ENCODE peak calls at places on chromosomes 3 and 15, in six cellular contexts. I is IMR-90, D is H9, T is H1, Q is neuronal stem cell, Y is mesenchymal stem cell. R is an unnamed sample.

GRCh38 chr15:78739996-78740903 is 71.0 kb downstream of the ADAMTS7 start:
- DNase-seq in I (peak), D (peak), T (no peak), Q (peak), Y (peak), R (peak)

GRCh38 chr15:73368301-73369072 is at the start of gene HCN4:
- DNase-seq in I (no peak), D (peak), T (no peak), Q (peak), Y (no peak), R (no peak)

GRCh38 chr3:105394177-105394576 is 27.5 kb downstream of the ALCAM start:
- DNase-seq in I (no peak), D (peak), T (no peak), Q (no peak), Y (peak), R (peak)

GRCh38 chr3:8499181-8499611 is 2.4 kb upstream of the LMCD1 start:
- DNase-seq in I (no peak), D (peak), T (peak), Q (peak), Y (no peak), R (peak)

GRCh38 chr3:190984502-190985244 is 122.2 kb upstream of the GMNC start:
- DNase-seq in I (no peak), D (no peak), T (no peak), Q (no peak), Y (no peak), R (no peak)

GRCh38 chr3:66098436-66098835 is 59.7 kb upstream of the MAGI1 start:
- DNase-seq in I (peak), D (no peak), T (no peak), Q (no peak), Y (no peak), R (no peak)

GRCh38 chr3:43286886-43287301 is 554 bp downstream of the SNRK start:
- DNase-seq in I (no peak), D (no peak), T (no peak), Q (no peak), Y (peak), R (peak)

GRCh38 chr3:184629555-184630160 is 68.1 kb downstream of the EPHB3 start:
- DNase-seq in I (no peak), D (peak), T (peak), Q (no peak), Y (no peak), R (no peak)

GRCh38 chr3:105868450-105868744 is 415 bp downstream of the CBLB start:
- DNase-seq in I (peak), D (peak), T (no peak), Q (peak), Y (peak), R (peak)

GRCh38 chr3:62497156-62497555 is 123.8 kb upstream of the FEZF2 start:
- DNase-seq in I (no peak), D (no peak), T (no peak), Q (no peak), Y (no peak), R (no peak)

GRCh38 chr15:28884151-28884940 is 1.4 kb upstream of the APBA2 start:
- DNase-seq in I (no peak), D (no peak), T (no peak), Q (no peak), Y (no peak), R (no peak)

GRCh38 chr15:28887344-28888174 is 1.8 kb downstream of the APBA2 start:
- DNase-seq in I (no peak), D (no peak), T (no peak), Q (no peak), Y (peak), R (no peak)

GRCh38 chr15:28885630-28886430 is at the start of gene APBA2:
- DNase-seq in I (peak), D (peak), T (no peak), Q (no peak), Y (peak), R (peak)

GRCh38 chr15:28886431-28887343 is 913 bp downstream of the APBA2 start:
- DNase-seq in I (no peak), D (no peak), T (no peak), Q (no peak), Y (peak), R (no peak)

GRCh38 chr15:28885289-28885629 is 515 bp upstream of the APBA2 start:
- DNase-seq in I (no peak), D (no peak), T (no peak), Q (no peak), Y (no peak), R (no peak)
- H3K18ac ChIP-seq in I (no peak), D (no peak), T (peak), Q (peak), Y (peak), R (no peak)

GRCh38 chr3:140233702-140234101 is 298.7 kb downstream of the CLSTN2 start:
- DNase-seq in I (no peak), D (no peak), T (no peak), Q (no peak), Y (no peak), R (no peak)
- H3K14ac ChIP-seq in I (no peak), D (no peak), T (no peak), Q (no peak), Y (no peak), R (no peak)

DNA sequence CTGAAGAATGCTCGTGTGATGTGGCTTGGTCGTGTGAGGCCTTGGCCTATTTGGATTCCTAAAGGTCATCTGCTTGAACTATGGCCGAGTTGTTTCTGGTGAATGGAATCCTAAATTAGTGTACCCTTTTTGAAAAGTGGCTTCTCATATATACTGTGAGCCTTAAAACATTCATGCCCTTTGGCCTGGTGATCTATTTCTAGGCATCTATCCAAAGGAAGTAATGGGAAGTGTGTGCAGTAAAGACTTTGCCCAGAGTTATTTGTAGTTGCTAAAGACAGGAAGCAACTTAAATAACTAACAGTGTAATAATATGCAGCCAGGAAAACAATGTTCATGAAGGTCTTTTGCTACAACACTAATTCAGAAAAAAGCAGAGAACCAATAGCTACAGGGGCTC is 3.0 kb downstream of the DGKG start:
- DNase-seq in I (no peak), D (no peak), T (no peak), Q (no peak), Y (no peak), R (no peak)
- H4K8ac ChIP-seq in I (no peak), D (no peak), T (no peak), Q (no peak), Y (no peak), R (no peak)

DNA sequence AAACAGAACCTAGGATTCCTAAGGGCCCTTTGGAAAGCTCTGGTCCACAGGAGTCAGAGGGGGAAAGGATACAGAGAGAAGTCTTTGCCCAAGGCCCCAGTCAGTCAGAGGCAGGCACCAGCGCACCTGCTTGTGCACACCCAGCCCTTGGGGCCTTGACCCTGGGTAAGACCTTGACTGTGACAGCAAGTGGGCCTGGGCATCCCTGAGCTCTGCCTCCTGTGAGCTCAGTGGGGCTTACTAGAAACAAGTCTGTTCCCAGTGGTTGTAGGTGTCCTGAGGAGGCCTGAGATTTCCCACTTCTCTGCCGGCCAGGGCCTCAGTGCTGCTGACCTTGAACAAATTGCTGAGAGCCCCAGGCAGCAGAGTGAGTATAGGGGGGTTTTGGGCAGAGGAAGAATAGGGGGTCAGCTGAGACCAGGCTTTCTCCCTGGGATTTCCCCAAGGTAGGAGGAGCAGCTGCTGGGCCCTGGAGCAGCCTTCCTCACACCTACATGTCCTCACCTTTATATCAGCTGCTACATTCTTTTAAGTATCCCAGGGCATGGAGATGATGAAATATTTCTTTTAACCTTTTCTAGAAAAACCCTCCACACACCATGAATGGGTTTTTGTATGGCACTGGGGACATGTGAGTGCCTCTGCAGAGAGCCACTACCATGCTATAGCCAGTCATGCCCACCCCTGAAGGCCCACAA is 9.7 kb upstream of the DAG1 start:
- DNase-seq in I (no peak), D (no peak), T (no peak), Q (no peak), Y (no peak), R (peak)
- H3K18ac ChIP-seq in I (no peak), D (peak), T (peak), Q (peak), Y (no peak), R (peak)

GRCh38 chr15:65939901-65940617 is 70.8 kb downstream of the RAB11A start:
- DNase-seq in I (peak), D (no peak), T (no peak), Q (no peak), Y (peak), R (peak)
- H3K14ac ChIP-seq in I (no peak), D (no peak), T (no peak), Q (no peak), Y (no peak), R (no peak)

DNA sequence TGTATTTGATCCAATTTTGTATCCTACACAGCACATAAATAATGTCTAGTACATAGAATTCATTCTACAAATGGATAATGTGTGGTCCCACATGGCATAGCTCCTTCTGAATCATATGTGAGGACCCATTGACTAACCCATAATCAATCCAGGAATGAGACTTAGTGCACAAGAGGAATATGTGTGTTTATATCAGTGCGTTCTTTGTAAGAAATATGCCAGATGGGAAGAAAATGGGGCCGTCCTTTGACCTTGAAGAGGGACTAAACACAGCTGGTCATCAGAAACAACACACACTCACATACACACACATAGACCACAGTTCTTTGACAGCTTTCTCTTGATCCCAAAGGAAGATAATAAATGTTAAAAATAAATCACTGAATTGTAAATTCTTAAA is 282.7 kb upstream of the SEMA6D start:
- DNase-seq in I (peak), D (no peak), T (no peak), Q (no peak), Y (peak), R (no peak)
- H4K8ac ChIP-seq in I (peak), D (no peak), T (no peak), Q (no peak), Y (no peak), R (no peak)

GRCh38 chr3:64359735-64360134 is 134.5 kb upstream of the PRICKLE2 start:
- DNase-seq in I (no peak), D (no peak), T (no peak), Q (no peak), Y (no peak), R (no peak)

GRCh38 chr3:64355473-64355872 is 130.2 kb upstream of the PRICKLE2 start:
- DNase-seq in I (peak), D (no peak), T (no peak), Q (no peak), Y (peak), R (no peak)

GRCh38 chr3:64358176-64358575 is 132.9 kb upstream of the PRICKLE2 start:
- DNase-seq in I (no peak), D (no peak), T (no peak), Q (no peak), Y (no peak), R (no peak)

GRCh38 chr3:64358853-64359252 is 133.6 kb upstream of the PRICKLE2 start:
- DNase-seq in I (no peak), D (no peak), T (no peak), Q (no peak), Y (no peak), R (no peak)

GRCh38 chr3:64357481-64357880 is 132.2 kb upstream of the PRICKLE2 start:
- DNase-seq in I (no peak), D (no peak), T (no peak), Q (no peak), Y (no peak), R (no peak)
- H3K18ac ChIP-seq in I (no peak), D (no peak), T (no peak), Q (no peak), Y (no peak), R (no peak)

GRCh38 chr3:186173202-186173815 is 64.4 kb upstream of the ETV5 start:
- DNase-seq in I (no peak), D (no peak), T (no peak), Q (no peak), Y (no peak), R (no peak)
- H3K14ac ChIP-seq in I (no peak), D (no peak), T (no peak), Q (no peak), Y (no peak), R (no peak)

R was measured in trophoblast cell.